ENCODE peak calls at places on chromosomes 1 and 21, in nine cellular contexts. V, L, Z, D, Y, X, G, M and P are unnamed samples.
A peak's percentile ranks its signal among the peaks of the same experiment; 100 is the strongest.

GRCh38 chr21:42191064-42191463 is 27.9 kb upstream of the ABCG1 start:
- DNase-seq in V (no peak), L (no peak), Z (no peak), D (no peak), Y (no peak), X (no peak), G (no peak), M (no peak), P (no peak)

GRCh38 chr1:50279622-50280320 is 143.5 kb downstream of the DMRTA2 start:
- DNase-seq in V (peak; percentile 3), L (no peak), Z (no peak), D (no peak), Y (peak; percentile 17), X (no peak), G (no peak), M (no peak), P (no peak)

GRCh38 chr1:236098267-236098666 is 33.4 kb upstream of the NID1 start:
- DNase-seq in V (no peak), L (no peak), Z (no peak), D (no peak), Y (no peak), X (no peak), G (no peak), M (no peak), P (no peak)

GRCh38 chr1:43293896-43294760 is 6.7 kb upstream of the TIE1 start:
- DNase-seq in V (peak; percentile 48), L (no peak), Z (no peak), D (no peak), Y (no peak), X (no peak), G (no peak), M (peak; percentile 54), P (peak; percentile 46)

GRCh38 chr1:83802450-83803152 is 196.3 kb downstream of the TTLL7 start:
- DNase-seq in V (no peak), L (no peak), Z (no peak), D (no peak), Y (no peak), X (no peak), G (no peak), M (no peak), P (no peak)

GRCh38 chr1:167332503-167332902 is 111.8 kb downstream of the POU2F1 start:
- DNase-seq in V (peak; percentile 37), L (no peak), Z (no peak), D (no peak), Y (no peak), X (no peak), G (no peak), M (no peak), P (no peak)

GRCh38 chr21:26806734-26807372 is 38.4 kb downstream of the ADAMTS1 start:
- DNase-seq in V (no peak), L (no peak), Z (no peak), D (no peak), Y (no peak), X (no peak), G (no peak), M (peak; percentile 42), P (no peak)

GRCh38 chr1:16926491-16927195 is 4.9 kb downstream of the CROCC start:
- DNase-seq in V (no peak), L (peak; percentile 64), Z (no peak), D (no peak), Y (no peak), X (peak; percentile 98), G (no peak), M (no peak), P (no peak)

GRCh38 chr1:9822897-9823692 is 670 bp downstream of the CLSTN1 start:
- DNase-seq in V (peak; percentile 25), L (no peak), Z (peak; percentile 9), D (peak; percentile 41), Y (peak; percentile 38), X (no peak), G (peak; percentile 18), M (no peak), P (peak; percentile 19)

GRCh38 chr1:190001187-190001586 is 476.5 kb downstream of the BRINP3 start:
- DNase-seq in V (peak; percentile 3), L (no peak), Z (no peak), D (no peak), Y (no peak), X (no peak), G (no peak), M (no peak), P (no peak)

GRCh38 chr1:180173451-180173850 is 18.8 kb downstream of the QSOX1 start:
- DNase-seq in V (no peak), L (no peak), Z (no peak), D (no peak), Y (no peak), X (no peak), G (no peak), M (no peak), P (no peak)

GRCh38 chr21:16587141-16587570 is 857.4 kb downstream of the USP25 start:
- DNase-seq in V (peak; percentile 80), L (no peak), Z (no peak), D (peak; percentile 65), Y (peak; percentile 51), X (peak; percentile 89), G (no peak), M (peak; percentile 77), P (peak; percentile 59)

GRCh38 chr1:112956503-112957132 is 622 bp upstream of the SLC16A1 start:
- DNase-seq in V (no peak), L (no peak), Z (peak; percentile 17), D (no peak), Y (no peak), X (no peak), G (peak; percentile 37), M (peak; percentile 38), P (no peak)

GRCh38 chr1:22319608-22320007 is 132.0 kb upstream of the ZBTB40 start:
- DNase-seq in V (no peak), L (no peak), Z (no peak), D (no peak), Y (no peak), X (no peak), G (no peak), M (no peak), P (no peak)